ENCODE peak calls at places on chromosomes 16 and 17, in nine cellular contexts. W, F, J, V, M, O, C, D and B are unnamed samples.

GRCh38 chr17:15240617-15241016 is 24.5 kb downstream of the PMP22 start:
- DNase-seq in W (no peak), F (no peak), J (no peak), V (no peak), M (no peak), O (no peak), C (no peak), D (no peak), B (no peak)

GRCh38 chr17:58254803-58255202 is 16.4 kb downstream of the LPO start:
- DNase-seq in W (no peak), F (no peak), J (no peak), V (no peak), M (no peak), O (no peak), C (no peak), D (no peak), B (no peak)

GRCh38 chr17:64077409-64077808 is 52.5 kb downstream of the ERN1 start:
- DNase-seq in W (no peak), F (no peak), J (no peak), V (no peak), M (no peak), O (no peak), C (no peak), D (no peak), B (no peak)

GRCh38 chr17:57311281-57312216 is 55.2 kb downstream of the MSI2 start:
- DNase-seq in W (no peak), F (no peak), J (peak), V (no peak), M (no peak), O (no peak), C (no peak), D (no peak), B (no peak)

GRCh38 chr17:27422601-27423000 is 33.6 kb upstream of the KSR1 start:
- DNase-seq in W (no peak), F (no peak), J (no peak), V (no peak), M (no peak), O (no peak), C (no peak), D (no peak), B (no peak)

GRCh38 chr17:50806141-50806643 is 29.2 kb upstream of the WFIKKN2 start:
- DNase-seq in W (no peak), F (no peak), J (no peak), V (no peak), M (no peak), O (peak), C (no peak), D (no peak), B (no peak)

GRCh38 chr17:72136692-72137550 is 16.1 kb downstream of the SOX9 start:
- DNase-seq in W (no peak), F (no peak), J (no peak), V (no peak), M (no peak), O (no peak), C (no peak), D (no peak), B (no peak)

GRCh38 chr17:75769536-75769935 is 4.5 kb upstream of the GALK1 start:
- DNase-seq in W (no peak), F (no peak), J (peak), V (no peak), M (no peak), O (no peak), C (no peak), D (no peak), B (no peak)

GRCh38 chr17:9893606-9894005 is 11.5 kb downstream of the RCVRN start:
- DNase-seq in W (no peak), F (no peak), J (no peak), V (no peak), M (no peak), O (no peak), C (no peak), D (no peak), B (no peak)

GRCh38 chr16:23269248-23270091 is 32.6 kb upstream of the SCNN1B start:
- DNase-seq in W (no peak), F (no peak), J (no peak), V (no peak), M (no peak), O (peak), C (no peak), D (no peak), B (no peak)

GRCh38 chr16:54067317-54068065 is 219.1 kb downstream of the IRX3 start:
- DNase-seq in W (no peak), F (no peak), J (no peak), V (no peak), M (no peak), O (peak), C (no peak), D (no peak), B (peak)

GRCh38 chr17:81523139-81524062 is 4.8 kb upstream of the FSCN2 start:
- DNase-seq in W (no peak), F (no peak), J (no peak), V (no peak), M (no peak), O (peak), C (no peak), D (no peak), B (no peak)
- TF ChIP-seq CTCF in W (no peak), F (no peak), J (no peak), V (peak), M (peak), O (peak), C (no peak), D (no peak), B (no peak)

GRCh38 chr17:77736721-77737120 is 221.8 kb upstream of the TNRC6C start:
- DNase-seq in W (no peak), F (peak), J (no peak), V (no peak), M (no peak), O (no peak), C (no peak), D (no peak), B (no peak)

GRCh38 chr17:77737442-77738265 is 220.8 kb upstream of the TNRC6C start:
- DNase-seq in W (no peak), F (peak), J (no peak), V (no peak), M (no peak), O (no peak), C (peak), D (no peak), B (no peak)

GRCh38 chr17:77735051-77735340 is 223.5 kb upstream of the TNRC6C start:
- DNase-seq in W (no peak), F (peak), J (no peak), V (no peak), M (no peak), O (no peak), C (no peak), D (no peak), B (no peak)

GRCh38 chr17:77735341-77736206 is 222.9 kb upstream of the TNRC6C start:
- DNase-seq in W (no peak), F (peak), J (no peak), V (no peak), M (no peak), O (no peak), C (no peak), D (no peak), B (no peak)

DNA sequence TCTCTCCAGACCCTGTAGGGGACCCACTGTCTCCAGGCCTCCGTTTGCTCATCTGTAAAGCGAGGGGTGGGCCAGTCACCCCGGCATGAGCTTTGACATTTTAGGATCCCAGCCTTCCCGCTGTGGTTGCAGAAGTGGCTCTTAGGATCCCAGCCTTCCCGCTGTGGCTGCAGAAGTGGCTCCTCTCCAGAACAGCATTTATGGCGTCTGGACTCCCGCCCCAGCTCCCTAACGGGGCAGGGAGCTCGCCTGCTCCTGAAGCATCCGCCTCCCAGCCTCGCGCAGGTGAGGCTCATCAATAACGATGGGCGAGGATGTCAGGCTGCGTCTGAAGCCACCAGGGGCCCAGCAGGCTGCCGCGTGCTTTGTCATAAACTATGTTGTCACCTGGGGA is 222.3 kb upstream of the TNRC6C start:
- DNase-seq in W (no peak), F (no peak), J (no peak), V (no peak), M (no peak), O (no peak), C (no peak), D (no peak), B (no peak)
- TF ChIP-seq CTCF in W (no peak), F (no peak), J (no peak), V (no peak), M (no peak), O (no peak), C (no peak), D (no peak), B (no peak)

DNA sequence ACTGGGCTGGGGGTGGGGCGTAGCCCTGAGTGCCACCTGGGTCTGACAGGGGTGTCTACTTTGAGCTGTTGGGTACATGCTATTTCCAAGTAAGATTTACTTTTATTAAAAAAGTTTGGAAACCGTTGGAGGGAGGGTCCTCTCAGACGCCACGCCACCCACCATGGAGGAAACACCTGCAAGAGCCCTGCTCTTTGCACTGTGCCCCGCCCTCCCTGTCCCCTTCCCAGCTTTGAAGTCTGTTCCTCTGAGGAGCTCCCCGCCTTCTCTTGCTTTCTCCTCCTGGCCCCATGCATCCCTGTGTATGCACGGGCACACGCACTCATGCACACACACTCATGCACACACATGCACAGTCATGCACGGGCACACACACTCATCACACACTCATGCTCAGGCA is 15.5 kb downstream of the ADGRG1 start:
- DNase-seq in W (no peak), F (no peak), J (no peak), V (no peak), M (no peak), O (no peak), C (no peak), D (no peak), B (no peak)
- TF ChIP-seq CTCF in W (no peak), F (no peak), J (no peak), V (no peak), M (no peak), O (no peak), C (no peak), D (no peak), B (no peak)

DNA sequence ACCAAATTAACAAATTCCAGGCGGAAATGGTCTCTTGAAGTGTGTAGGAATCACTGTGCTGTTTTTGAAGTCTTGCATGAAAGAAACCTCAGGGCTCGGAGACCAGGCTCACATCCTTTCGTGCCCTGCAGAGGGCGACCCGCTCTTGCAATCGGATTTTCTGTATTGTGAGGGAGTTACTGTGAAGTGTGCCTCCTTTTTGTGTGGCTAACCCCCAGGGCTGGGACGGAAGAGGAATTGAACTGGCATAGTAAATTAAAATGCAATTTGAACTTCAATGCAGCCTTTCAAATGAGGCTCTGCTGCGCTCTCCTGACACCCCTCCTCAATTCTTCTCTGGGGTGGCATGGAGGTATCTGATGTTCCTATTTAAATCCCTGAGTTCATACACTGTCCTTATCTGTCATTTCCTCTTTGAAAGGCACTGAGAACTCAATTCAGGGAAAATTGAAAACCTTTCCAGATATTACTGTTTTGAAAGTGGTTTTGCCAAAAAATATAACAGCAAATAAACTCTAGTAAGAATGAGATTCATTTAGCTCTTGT is 51.5 kb upstream of the MGAT5B start:
- DNase-seq in W (peak), F (no peak), J (no peak), V (no peak), M (peak), O (peak), C (no peak), D (peak), B (peak)
- TF ChIP-seq CTCF in W (peak), F (no peak), J (peak), V (peak), M (peak), O (peak), C (no peak), D (peak), B (peak)